ENCODE peak calls at places on chromosomes 6 and 20, in nine cellular contexts. One of them, this sample, is unnamed.

GRCh38 chr20:44552950-44553908 is 29.1 kb upstream of the PKIG start:
- DNase-seq in tibial nerve: no peak
- DNase-seq in H9: no peak
- DNase-seq in HL-60: no peak
- DNase-seq in fibroblast of lung: peak; percentile 92
- DNase-seq in pancreas: no peak
- DNase-seq in brain microvascular endothelial cell: peak; percentile 56
- DNase-seq in spleen: no peak
- DNase-seq in psoas muscle: no peak
- DNase-seq in this sample: peak; percentile 67

GRCh38 chr6:87522686-87523085 is 49.9 kb downstream of the SLC35A1 start:
- DNase-seq in pancreas: no peak
- DNase-seq in fibroblast of lung: no peak
- DNase-seq in psoas muscle: no peak
- DNase-seq in spleen: no peak
- DNase-seq in H9: no peak
- DNase-seq in tibial nerve: no peak
- DNase-seq in brain microvascular endothelial cell: no peak
- DNase-seq in HL-60: no peak
- DNase-seq in this sample: no peak

GRCh38 chr20:37316116-37316774 is 26.8 kb downstream of the MANBAL start:
- DNase-seq in H9: no peak
- DNase-seq in tibial nerve: no peak
- DNase-seq in psoas muscle: no peak
- DNase-seq in pancreas: no peak
- DNase-seq in HL-60: peak; percentile 87
- DNase-seq in brain microvascular endothelial cell: peak; percentile 45
- DNase-seq in fibroblast of lung: no peak
- DNase-seq in spleen: peak; percentile 83
- DNase-seq in this sample: no peak

GRCh38 chr6:156418253-156418652 is 358.9 kb upstream of the ARID1B start:
- DNase-seq in pancreas: no peak
- DNase-seq in H9: no peak
- DNase-seq in fibroblast of lung: no peak
- DNase-seq in HL-60: no peak
- DNase-seq in spleen: no peak
- DNase-seq in tibial nerve: no peak
- DNase-seq in psoas muscle: no peak
- DNase-seq in brain microvascular endothelial cell: no peak
- DNase-seq in this sample: no peak

GRCh38 chr6:43608310-43608763 is 20.7 kb downstream of the GTPBP2 start:
- DNase-seq in brain microvascular endothelial cell: peak; percentile 77
- DNase-seq in psoas muscle: peak; percentile 69
- DNase-seq in H9: peak; percentile 65
- DNase-seq in spleen: no peak
- DNase-seq in pancreas: peak; percentile 52
- DNase-seq in HL-60: peak; percentile 62
- DNase-seq in tibial nerve: peak; percentile 50
- DNase-seq in fibroblast of lung: peak; percentile 70
- DNase-seq in this sample: peak; percentile 56

GRCh38 chr20:44586289-44586911 is 4.0 kb downstream of the PKIG start:
- DNase-seq in HL-60: peak; percentile 93
- DNase-seq in pancreas: no peak
- DNase-seq in spleen: peak; percentile 84
- DNase-seq in fibroblast of lung: no peak
- DNase-seq in brain microvascular endothelial cell: no peak
- DNase-seq in H9: no peak
- DNase-seq in psoas muscle: no peak
- DNase-seq in tibial nerve: no peak
- DNase-seq in this sample: no peak

GRCh38 chr6:14095444-14095843 is 22.1 kb upstream of the CD83 start:
- DNase-seq in pancreas: no peak
- DNase-seq in fibroblast of lung: no peak
- DNase-seq in spleen: peak; percentile 82
- DNase-seq in psoas muscle: no peak
- DNase-seq in HL-60: no peak
- DNase-seq in brain microvascular endothelial cell: no peak
- DNase-seq in H9: no peak
- DNase-seq in tibial nerve: no peak
- DNase-seq in this sample: no peak

GRCh38 chr6:26311385-26312095 is 53.5 kb upstream of the BTN3A2 start:
- DNase-seq in spleen: no peak
- DNase-seq in psoas muscle: no peak
- DNase-seq in tibial nerve: no peak
- DNase-seq in pancreas: no peak
- DNase-seq in H9: peak; percentile 66
- DNase-seq in HL-60: peak; percentile 56
- DNase-seq in brain microvascular endothelial cell: peak; percentile 73
- DNase-seq in fibroblast of lung: peak; percentile 74
- DNase-seq in this sample: no peak

GRCh38 chr20:61413752-61414151 is 161.7 kb downstream of the CDH4 start:
- DNase-seq in H9: no peak
- DNase-seq in tibial nerve: no peak
- DNase-seq in HL-60: no peak
- DNase-seq in fibroblast of lung: no peak
- DNase-seq in brain microvascular endothelial cell: no peak
- DNase-seq in pancreas: no peak
- DNase-seq in spleen: no peak
- DNase-seq in psoas muscle: no peak
- DNase-seq in this sample: no peak

GRCh38 chr6:30914076-30914853 is at the start of gene VARS2:
- DNase-seq in H9: peak; percentile 89
- DNase-seq in fibroblast of lung: peak; percentile 83
- DNase-seq in pancreas: peak; percentile 96
- DNase-seq in tibial nerve: peak; percentile 86
- DNase-seq in brain microvascular endothelial cell: peak; percentile 84
- DNase-seq in spleen: peak; percentile 96
- DNase-seq in psoas muscle: peak; percentile 95
- DNase-seq in HL-60: peak; percentile 89
- DNase-seq in this sample: peak; percentile 96

GRCh38 chr6:142014515-142014914 is 118.2 kb upstream of the GJE1 start:
- DNase-seq in psoas muscle: no peak
- DNase-seq in fibroblast of lung: peak; percentile 95
- DNase-seq in spleen: no peak
- DNase-seq in tibial nerve: no peak
- DNase-seq in H9: no peak
- DNase-seq in pancreas: no peak
- DNase-seq in brain microvascular endothelial cell: peak; percentile 82
- DNase-seq in HL-60: no peak
- DNase-seq in this sample: peak; percentile 66

GRCh38 chr6:55445648-55446204 is 118.5 kb downstream of the GFRAL start:
- DNase-seq in tibial nerve: no peak
- DNase-seq in brain microvascular endothelial cell: peak; percentile 18
- DNase-seq in fibroblast of lung: peak; percentile 14
- DNase-seq in H9: no peak
- DNase-seq in HL-60: no peak
- DNase-seq in psoas muscle: no peak
- DNase-seq in pancreas: no peak
- DNase-seq in spleen: no peak
- DNase-seq in this sample: peak; percentile 16

GRCh38 chr6:53727748-53728147 is 62.2 kb upstream of the KLHL31 start:
- DNase-seq in tibial nerve: no peak
- DNase-seq in brain microvascular endothelial cell: peak; percentile 8
- DNase-seq in psoas muscle: no peak
- DNase-seq in fibroblast of lung: peak; percentile 87
- DNase-seq in HL-60: no peak
- DNase-seq in H9: no peak
- DNase-seq in spleen: no peak
- DNase-seq in pancreas: no peak
- DNase-seq in this sample: no peak

DNA sequence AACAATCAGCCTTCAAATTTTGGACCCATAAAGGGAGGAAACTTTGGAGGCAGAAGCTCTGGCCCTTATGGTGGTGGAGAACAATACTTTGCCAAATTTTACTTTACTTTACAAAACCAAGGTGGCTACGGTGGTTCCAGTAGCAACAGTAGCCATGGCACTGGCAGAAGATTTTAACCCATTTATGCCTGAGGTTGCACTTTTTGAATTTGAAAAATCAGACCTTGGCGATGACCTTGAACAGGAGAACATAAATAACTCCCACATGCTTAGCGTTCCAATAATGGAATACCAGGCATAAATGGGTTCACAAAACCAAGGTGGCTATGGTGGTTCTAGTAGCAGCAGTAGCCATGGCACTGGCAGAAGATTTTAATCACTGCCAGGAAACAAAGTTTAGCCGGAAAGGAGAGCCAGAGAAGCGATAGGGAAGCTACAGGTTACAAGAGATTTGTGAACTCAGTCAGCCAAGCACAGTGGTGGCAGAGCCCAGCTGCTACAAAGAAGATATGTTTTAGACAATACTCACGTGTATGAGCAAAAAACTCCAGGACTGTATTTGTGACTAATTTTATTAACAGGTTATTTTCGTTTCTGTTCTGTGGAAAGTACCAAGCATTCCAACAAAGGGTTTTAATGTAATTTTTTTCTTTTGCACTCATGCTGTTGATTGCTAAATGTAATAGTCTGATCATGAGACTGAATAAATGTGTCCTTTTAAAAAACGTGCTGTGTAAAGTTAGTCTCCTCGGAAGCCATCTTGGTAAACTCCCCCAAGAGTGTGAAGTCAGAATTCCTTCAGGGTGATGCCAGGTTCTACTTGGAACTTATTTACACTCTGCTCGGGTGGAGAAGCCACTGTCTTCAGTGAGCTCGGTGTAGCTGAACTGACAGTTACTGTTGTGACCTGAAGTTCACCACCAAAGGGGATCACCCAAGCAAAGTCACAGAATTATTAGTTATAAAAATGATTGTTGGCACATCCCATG is 6.7 kb downstream of the SFT2D1 start:
- DNase-seq in brain microvascular endothelial cell: no peak
- DNase-seq in tibial nerve: no peak
- DNase-seq in H9: no peak
- DNase-seq in psoas muscle: no peak
- DNase-seq in spleen: no peak
- DNase-seq in HL-60: no peak
- DNase-seq in fibroblast of lung: no peak
- DNase-seq in pancreas: no peak
- DNase-seq in this sample: no peak
- H3K27ac ChIP-seq in brain microvascular endothelial cell: no peak overlapping the region
- H3K27ac ChIP-seq in tibial nerve: no peak overlapping the region
- H3K27ac ChIP-seq in H9: no peak overlapping the region
- H3K27ac ChIP-seq in psoas muscle: no peak overlapping the region
- H3K27ac ChIP-seq in spleen: no peak overlapping the region
- H3K27ac ChIP-seq in HL-60: no peak overlapping the region
- H3K27ac ChIP-seq in fibroblast of lung: no peak overlapping the region
- H3K27ac ChIP-seq in pancreas: no peak overlapping the region
- H3K27ac ChIP-seq in this sample: no peak overlapping the region

DNA sequence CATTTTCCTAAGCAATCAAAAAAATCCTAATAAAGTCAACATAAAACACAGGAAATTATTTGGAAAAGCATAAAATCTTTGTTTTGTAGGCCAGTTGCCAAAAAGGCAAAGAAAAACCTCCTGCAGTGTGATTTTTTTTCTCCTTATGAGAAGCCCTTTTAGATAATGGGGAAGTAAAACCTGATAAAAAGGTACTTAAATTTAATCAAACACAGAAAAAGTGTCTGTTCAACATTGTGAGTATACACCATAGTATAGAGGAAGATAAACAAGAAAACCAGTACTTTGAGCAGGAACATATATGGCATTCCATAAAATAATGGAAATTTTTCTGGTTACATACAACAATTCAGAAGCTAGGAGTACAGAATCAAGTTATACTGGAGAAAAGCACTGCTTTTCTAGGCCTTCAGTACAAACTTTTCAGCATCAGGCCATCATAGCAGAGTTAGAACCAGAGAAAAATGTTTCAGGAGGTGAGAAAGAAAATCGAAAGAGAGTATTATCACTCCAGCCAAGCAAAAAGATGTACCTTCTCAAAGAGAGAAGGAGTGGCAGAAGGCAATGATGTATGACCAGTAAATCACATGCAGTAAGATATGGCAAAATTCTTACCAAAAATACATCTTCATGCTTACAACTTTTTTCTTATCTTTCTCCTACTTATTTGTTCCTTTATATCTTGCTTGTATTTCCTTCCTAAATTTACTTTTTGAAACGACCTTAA is 494.9 kb downstream of the KIF16B start:
- DNase-seq in spleen: no peak
- DNase-seq in HL-60: no peak
- DNase-seq in fibroblast of lung: no peak
- DNase-seq in H9: no peak
- DNase-seq in pancreas: no peak
- DNase-seq in brain microvascular endothelial cell: no peak
- DNase-seq in tibial nerve: no peak
- DNase-seq in psoas muscle: no peak
- DNase-seq in this sample: no peak
- TF ChIP-seq CTCF in spleen: no peak
- TF ChIP-seq CTCF in HL-60: no peak
- TF ChIP-seq CTCF in fibroblast of lung: no peak
- TF ChIP-seq CTCF in H9: no peak
- TF ChIP-seq CTCF in pancreas: no peak
- TF ChIP-seq CTCF in brain microvascular endothelial cell: no peak
- TF ChIP-seq CTCF in tibial nerve: no peak
- TF ChIP-seq CTCF in psoas muscle: no peak
- TF ChIP-seq CTCF in this sample: no peak

GRCh38 chr20:45816951-45817651 is 4.7 kb downstream of the UBE2C start:
- DNase-seq in psoas muscle: no peak
- DNase-seq in HL-60: no peak
- DNase-seq in brain microvascular endothelial cell: no peak
- DNase-seq in pancreas: no peak
- DNase-seq in tibial nerve: no peak
- DNase-seq in fibroblast of lung: no peak
- DNase-seq in H9: no peak
- DNase-seq in spleen: no peak
- DNase-seq in this sample: no peak

GRCh38 chr20:45821942-45822341 is 5.2 kb downstream of the TNNC2 start:
- DNase-seq in psoas muscle: no peak
- DNase-seq in tibial nerve: no peak
- DNase-seq in spleen: no peak
- DNase-seq in brain microvascular endothelial cell: no peak
- DNase-seq in pancreas: no peak
- DNase-seq in HL-60: no peak
- DNase-seq in fibroblast of lung: no peak
- DNase-seq in H9: no peak
- DNase-seq in this sample: no peak

GRCh38 chr20:45817652-45818194 is 5.3 kb downstream of the UBE2C start:
- DNase-seq in spleen: no peak
- DNase-seq in psoas muscle: no peak
- DNase-seq in brain microvascular endothelial cell: peak; percentile 71
- DNase-seq in H9: no peak
- DNase-seq in HL-60: no peak
- DNase-seq in fibroblast of lung: peak; percentile 94
- DNase-seq in pancreas: no peak
- DNase-seq in tibial nerve: no peak
- DNase-seq in this sample: peak; percentile 57

GRCh38 chr20:45819466-45819865 is 7.0 kb downstream of the UBE2C start:
- DNase-seq in H9: no peak
- DNase-seq in HL-60: no peak
- DNase-seq in spleen: no peak
- DNase-seq in brain microvascular endothelial cell: no peak
- DNase-seq in tibial nerve: no peak
- DNase-seq in psoas muscle: no peak
- DNase-seq in fibroblast of lung: no peak
- DNase-seq in pancreas: no peak
- DNase-seq in this sample: no peak

GRCh38 chr20:45818239-45818638 is 5.8 kb downstream of the UBE2C start:
- DNase-seq in psoas muscle: no peak
- DNase-seq in spleen: no peak
- DNase-seq in pancreas: no peak
- DNase-seq in fibroblast of lung: no peak
- DNase-seq in H9: no peak
- DNase-seq in HL-60: no peak
- DNase-seq in brain microvascular endothelial cell: no peak
- DNase-seq in tibial nerve: no peak
- DNase-seq in this sample: no peak
- H3K27ac ChIP-seq in psoas muscle: peak overlapping the region; percentile 55
- H3K27ac ChIP-seq in spleen: no peak overlapping the region
- H3K27ac ChIP-seq in pancreas: no peak overlapping the region
- H3K27ac ChIP-seq in fibroblast of lung: peak overlapping the region; percentile 46
- H3K27ac ChIP-seq in H9: no peak overlapping the region
- H3K27ac ChIP-seq in HL-60: no peak overlapping the region
- H3K27ac ChIP-seq in brain microvascular endothelial cell: no peak overlapping the region
- H3K27ac ChIP-seq in tibial nerve: peak overlapping the region; percentile 43
- H3K27ac ChIP-seq in this sample: peak overlapping the region; percentile 67

GRCh38 chr6:112253842-112254816 is at the start of gene LAMA4:
- DNase-seq in H9: peak; percentile 65
- DNase-seq in psoas muscle: peak; percentile 71
- DNase-seq in fibroblast of lung: peak; percentile 87
- DNase-seq in brain microvascular endothelial cell: peak; percentile 87
- DNase-seq in pancreas: peak; percentile 33
- DNase-seq in spleen: peak; percentile 77
- DNase-seq in HL-60: peak; percentile 1
- DNase-seq in tibial nerve: no peak
- DNase-seq in this sample: peak; percentile 38
- TF ChIP-seq CTCF in H9: no peak
- TF ChIP-seq CTCF in psoas muscle: no peak
- TF ChIP-seq CTCF in fibroblast of lung: no peak
- TF ChIP-seq CTCF in brain microvascular endothelial cell: peak; percentile 3
- TF ChIP-seq CTCF in pancreas: no peak
- TF ChIP-seq CTCF in spleen: no peak
- TF ChIP-seq CTCF in HL-60: no peak
- TF ChIP-seq CTCF in tibial nerve: no peak
- TF ChIP-seq CTCF in this sample: no peak

This sample was measured in RWPE1.